ENCODE peak calls at places on chromosome 18, in nine cellular contexts. One of them, this sample, is unnamed.
A peak's percentile ranks its signal among the peaks of the same experiment; 100 is the strongest.

GRCh38 chr18:25350561-25351201 is 1.3 kb downstream of the ZNF521 start:
- DNase-seq in CD4-positive, alpha-beta memory T cell: no peak
- DNase-seq in astrocyte of the spinal cord: peak; percentile 56
- DNase-seq in CD8-positive, alpha-beta T cell: no peak
- DNase-seq in mucosa of descending colon: peak; percentile 37
- DNase-seq in PC-3: no peak
- DNase-seq in AG04449: no peak
- DNase-seq in brain microvascular endothelial cell: peak; percentile 9
- DNase-seq in CD4-positive, CD25-positive, alpha-beta regulatory T cell: no peak
- DNase-seq in this sample: peak; percentile 30

GRCh38 chr18:45920367-45920766 is 46.8 kb downstream of the EPG5 start:
- DNase-seq in CD4-positive, alpha-beta memory T cell: no peak
- DNase-seq in astrocyte of the spinal cord: peak; percentile 64
- DNase-seq in CD8-positive, alpha-beta T cell: no peak
- DNase-seq in mucosa of descending colon: peak; percentile 71
- DNase-seq in PC-3: peak; percentile 60
- DNase-seq in AG04449: peak; percentile 14
- DNase-seq in brain microvascular endothelial cell: peak; percentile 30
- DNase-seq in CD4-positive, CD25-positive, alpha-beta regulatory T cell: no peak
- DNase-seq in this sample: no peak

GRCh38 chr18:67266591-67267237 is 249.8 kb downstream of the DSEL start:
- DNase-seq in CD4-positive, alpha-beta memory T cell: no peak
- DNase-seq in astrocyte of the spinal cord: peak; percentile 57
- DNase-seq in CD8-positive, alpha-beta T cell: no peak
- DNase-seq in mucosa of descending colon: no peak
- DNase-seq in PC-3: peak; percentile 75
- DNase-seq in AG04449: no peak
- DNase-seq in brain microvascular endothelial cell: peak; percentile 35
- DNase-seq in CD4-positive, CD25-positive, alpha-beta regulatory T cell: no peak
- DNase-seq in this sample: no peak

GRCh38 chr18:48100712-48101165 is 170.3 kb upstream of the SMAD2 start:
- DNase-seq in CD4-positive, alpha-beta memory T cell: no peak
- DNase-seq in astrocyte of the spinal cord: no peak
- DNase-seq in CD8-positive, alpha-beta T cell: no peak
- DNase-seq in mucosa of descending colon: no peak
- DNase-seq in PC-3: no peak
- DNase-seq in AG04449: no peak
- DNase-seq in brain microvascular endothelial cell: no peak
- DNase-seq in CD4-positive, CD25-positive, alpha-beta regulatory T cell: no peak
- DNase-seq in this sample: no peak

GRCh38 chr18:44781890-44782289 is 101.2 kb downstream of the SETBP1 start:
- DNase-seq in CD4-positive, alpha-beta memory T cell: no peak
- DNase-seq in astrocyte of the spinal cord: peak; percentile 80
- DNase-seq in CD8-positive, alpha-beta T cell: no peak
- DNase-seq in mucosa of descending colon: no peak
- DNase-seq in PC-3: no peak
- DNase-seq in AG04449: peak; percentile 47
- DNase-seq in brain microvascular endothelial cell: peak; percentile 55
- DNase-seq in CD4-positive, CD25-positive, alpha-beta regulatory T cell: no peak
- DNase-seq in this sample: no peak

GRCh38 chr18:69840445-69840844 is 107.2 kb downstream of the CD226 start:
- DNase-seq in CD4-positive, alpha-beta memory T cell: no peak
- DNase-seq in astrocyte of the spinal cord: peak; percentile 48
- DNase-seq in CD8-positive, alpha-beta T cell: no peak
- DNase-seq in mucosa of descending colon: no peak
- DNase-seq in PC-3: no peak
- DNase-seq in AG04449: no peak
- DNase-seq in brain microvascular endothelial cell: peak; percentile 64
- DNase-seq in CD4-positive, CD25-positive, alpha-beta regulatory T cell: no peak
- DNase-seq in this sample: no peak

GRCh38 chr18:79944126-79944731 is 7.2 kb downstream of the SLC66A2 start:
- DNase-seq in CD4-positive, alpha-beta memory T cell: no peak
- DNase-seq in astrocyte of the spinal cord: peak; percentile 69
- DNase-seq in CD8-positive, alpha-beta T cell: no peak
- DNase-seq in mucosa of descending colon: peak; percentile 58
- DNase-seq in PC-3: no peak
- DNase-seq in AG04449: no peak
- DNase-seq in brain microvascular endothelial cell: no peak
- DNase-seq in CD4-positive, CD25-positive, alpha-beta regulatory T cell: no peak
- DNase-seq in this sample: peak; percentile 77

GRCh38 chr18:10057808-10058791 is 144.3 kb downstream of the VAPA start:
- DNase-seq in CD4-positive, alpha-beta memory T cell: no peak
- DNase-seq in astrocyte of the spinal cord: peak; percentile 80
- DNase-seq in CD8-positive, alpha-beta T cell: no peak
- DNase-seq in mucosa of descending colon: no peak
- DNase-seq in PC-3: peak; percentile 70
- DNase-seq in AG04449: peak; percentile 56
- DNase-seq in brain microvascular endothelial cell: peak; percentile 59
- DNase-seq in CD4-positive, CD25-positive, alpha-beta regulatory T cell: no peak
- DNase-seq in this sample: no peak

GRCh38 chr18:12352188-12352587 is 24.8 kb downstream of the AFG3L2 start:
- DNase-seq in CD4-positive, alpha-beta memory T cell: no peak
- DNase-seq in astrocyte of the spinal cord: no peak
- DNase-seq in CD8-positive, alpha-beta T cell: no peak
- DNase-seq in mucosa of descending colon: no peak
- DNase-seq in PC-3: no peak
- DNase-seq in AG04449: no peak
- DNase-seq in brain microvascular endothelial cell: no peak
- DNase-seq in CD4-positive, CD25-positive, alpha-beta regulatory T cell: no peak
- DNase-seq in this sample: no peak

DNA sequence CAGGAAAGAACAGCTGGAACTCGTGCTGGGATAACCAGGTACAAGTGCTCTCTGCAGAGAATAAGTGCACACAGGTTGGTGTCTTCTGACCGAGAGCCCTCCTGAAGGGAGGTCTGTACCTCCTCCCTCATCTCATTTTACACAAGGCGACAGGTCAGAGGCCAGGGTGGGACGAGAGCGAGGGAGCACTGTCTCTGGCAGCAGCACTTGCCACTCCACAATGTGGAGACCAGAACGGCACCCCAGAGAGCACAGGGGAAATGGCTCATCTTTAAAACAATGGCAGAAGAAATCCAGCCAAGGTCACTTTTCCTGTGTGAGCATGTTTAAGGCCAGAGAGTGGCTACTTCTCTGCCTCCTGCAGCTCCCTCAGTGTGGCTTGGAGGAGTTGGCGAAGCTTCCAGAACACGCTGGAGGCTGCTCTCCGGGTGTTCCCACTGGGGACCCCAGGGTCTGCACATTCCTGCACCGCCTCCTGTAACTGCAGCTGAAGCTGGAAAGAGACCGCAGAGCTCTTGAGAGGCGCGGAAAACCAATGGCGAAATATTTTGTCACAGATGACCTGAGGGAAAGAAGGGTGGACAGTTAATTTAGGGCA is 20.9 kb downstream of the DIPK1C start:
- DNase-seq in CD4-positive, alpha-beta memory T cell: no peak
- DNase-seq in astrocyte of the spinal cord: no peak
- DNase-seq in CD8-positive, alpha-beta T cell: no peak
- DNase-seq in mucosa of descending colon: no peak
- DNase-seq in PC-3: no peak
- DNase-seq in AG04449: no peak
- DNase-seq in brain microvascular endothelial cell: no peak
- DNase-seq in CD4-positive, CD25-positive, alpha-beta regulatory T cell: no peak
- DNase-seq in this sample: no peak
- H3K4me3 ChIP-seq in CD4-positive, alpha-beta memory T cell: no peak overlapping the region
- H3K4me3 ChIP-seq in astrocyte of the spinal cord: no peak overlapping the region
- H3K4me3 ChIP-seq in CD8-positive, alpha-beta T cell: no peak overlapping the region
- H3K4me3 ChIP-seq in mucosa of descending colon: no peak overlapping the region
- H3K4me3 ChIP-seq in PC-3: no peak overlapping the region
- H3K4me3 ChIP-seq in AG04449: no peak overlapping the region
- H3K4me3 ChIP-seq in brain microvascular endothelial cell: no peak overlapping the region
- H3K4me3 ChIP-seq in CD4-positive, CD25-positive, alpha-beta regulatory T cell: no peak overlapping the region
- H3K4me3 ChIP-seq in this sample: no peak overlapping the region

GRCh38 chr18:74172697-74173433 is 24.5 kb downstream of the TIMM21 start:
- DNase-seq in CD4-positive, alpha-beta memory T cell: no peak
- DNase-seq in astrocyte of the spinal cord: no peak
- DNase-seq in CD8-positive, alpha-beta T cell: no peak
- DNase-seq in mucosa of descending colon: no peak
- DNase-seq in PC-3: no peak
- DNase-seq in AG04449: no peak
- DNase-seq in brain microvascular endothelial cell: no peak
- DNase-seq in CD4-positive, CD25-positive, alpha-beta regulatory T cell: no peak
- DNase-seq in this sample: no peak

GRCh38 chr18:74173434-74173750 is 25.1 kb downstream of the TIMM21 start:
- DNase-seq in CD4-positive, alpha-beta memory T cell: no peak
- DNase-seq in astrocyte of the spinal cord: no peak
- DNase-seq in CD8-positive, alpha-beta T cell: no peak
- DNase-seq in mucosa of descending colon: no peak
- DNase-seq in PC-3: no peak
- DNase-seq in AG04449: no peak
- DNase-seq in brain microvascular endothelial cell: no peak
- DNase-seq in CD4-positive, CD25-positive, alpha-beta regulatory T cell: no peak
- DNase-seq in this sample: no peak

GRCh38 chr18:74175658-74176057 is 27.3 kb downstream of the TIMM21 start:
- DNase-seq in CD4-positive, alpha-beta memory T cell: no peak
- DNase-seq in astrocyte of the spinal cord: no peak
- DNase-seq in CD8-positive, alpha-beta T cell: no peak
- DNase-seq in mucosa of descending colon: no peak
- DNase-seq in PC-3: no peak
- DNase-seq in AG04449: no peak
- DNase-seq in brain microvascular endothelial cell: no peak
- DNase-seq in CD4-positive, CD25-positive, alpha-beta regulatory T cell: no peak
- DNase-seq in this sample: no peak

GRCh38 chr18:74166397-74166796 is 18.1 kb downstream of the TIMM21 start:
- DNase-seq in CD4-positive, alpha-beta memory T cell: no peak
- DNase-seq in astrocyte of the spinal cord: no peak
- DNase-seq in CD8-positive, alpha-beta T cell: no peak
- DNase-seq in mucosa of descending colon: no peak
- DNase-seq in PC-3: no peak
- DNase-seq in AG04449: no peak
- DNase-seq in brain microvascular endothelial cell: no peak
- DNase-seq in CD4-positive, CD25-positive, alpha-beta regulatory T cell: no peak
- DNase-seq in this sample: no peak

DNA sequence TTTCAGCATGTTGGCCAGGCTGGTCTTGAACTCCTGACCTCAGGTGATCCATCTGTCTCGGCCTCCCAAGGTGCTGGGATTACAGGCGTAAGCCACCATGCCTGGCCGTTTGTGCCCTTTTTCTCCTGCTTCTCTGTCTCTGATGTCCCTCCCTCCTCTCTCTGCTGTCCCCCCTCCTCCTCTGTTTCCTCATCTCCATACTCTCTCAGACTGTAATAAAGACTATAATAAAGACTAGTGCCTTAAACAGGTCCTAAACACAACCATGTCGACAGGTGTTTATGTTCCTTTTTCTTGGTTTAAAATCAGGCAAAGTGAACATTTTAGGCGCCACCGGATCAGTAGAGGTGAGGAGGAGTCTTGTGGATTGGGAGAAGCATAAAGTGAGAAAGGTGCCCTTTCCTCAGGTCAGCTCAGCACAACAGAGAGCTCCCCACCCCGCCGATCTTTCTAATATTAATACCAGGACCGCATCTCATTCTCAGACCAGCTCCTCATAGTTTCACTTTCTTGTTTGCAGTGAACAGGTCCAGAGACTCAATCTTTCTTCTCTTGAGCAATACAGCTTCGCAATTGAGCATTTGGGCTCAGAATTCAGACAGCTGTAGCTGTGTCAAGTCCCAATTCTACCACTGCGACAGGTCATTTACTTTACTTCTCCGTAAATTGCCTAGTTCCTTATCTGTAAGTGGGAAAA is 23.7 kb downstream of the TIMM21 start:
- DNase-seq in CD4-positive, alpha-beta memory T cell: no peak
- DNase-seq in astrocyte of the spinal cord: no peak
- DNase-seq in CD8-positive, alpha-beta T cell: no peak
- DNase-seq in mucosa of descending colon: no peak
- DNase-seq in PC-3: no peak
- DNase-seq in AG04449: no peak
- DNase-seq in brain microvascular endothelial cell: no peak
- DNase-seq in CD4-positive, CD25-positive, alpha-beta regulatory T cell: no peak
- DNase-seq in this sample: no peak
- H3K4me3 ChIP-seq in CD4-positive, alpha-beta memory T cell: no peak overlapping the region
- H3K4me3 ChIP-seq in astrocyte of the spinal cord: no peak overlapping the region
- H3K4me3 ChIP-seq in CD8-positive, alpha-beta T cell: no peak overlapping the region
- H3K4me3 ChIP-seq in mucosa of descending colon: no peak overlapping the region
- H3K4me3 ChIP-seq in PC-3: peak overlapping the region; percentile 53
- H3K4me3 ChIP-seq in AG04449: no peak overlapping the region
- H3K4me3 ChIP-seq in brain microvascular endothelial cell: no peak overlapping the region
- H3K4me3 ChIP-seq in CD4-positive, CD25-positive, alpha-beta regulatory T cell: peak overlapping the region; percentile 57
- H3K4me3 ChIP-seq in this sample: no peak overlapping the region

GRCh38 chr18:52874774-52875173 is 534.8 kb downstream of the DCC start:
- DNase-seq in CD4-positive, alpha-beta memory T cell: no peak
- DNase-seq in astrocyte of the spinal cord: no peak
- DNase-seq in CD8-positive, alpha-beta T cell: no peak
- DNase-seq in mucosa of descending colon: no peak
- DNase-seq in PC-3: no peak
- DNase-seq in AG04449: no peak
- DNase-seq in brain microvascular endothelial cell: no peak
- DNase-seq in CD4-positive, CD25-positive, alpha-beta regulatory T cell: no peak
- DNase-seq in this sample: no peak

GRCh38 chr18:52869349-52869923 is 529.4 kb downstream of the DCC start:
- DNase-seq in CD4-positive, alpha-beta memory T cell: no peak
- DNase-seq in astrocyte of the spinal cord: no peak
- DNase-seq in CD8-positive, alpha-beta T cell: no peak
- DNase-seq in mucosa of descending colon: no peak
- DNase-seq in PC-3: no peak
- DNase-seq in AG04449: no peak
- DNase-seq in brain microvascular endothelial cell: no peak
- DNase-seq in CD4-positive, CD25-positive, alpha-beta regulatory T cell: no peak
- DNase-seq in this sample: no peak

GRCh38 chr18:52875711-52876110 is 535.7 kb downstream of the DCC start:
- DNase-seq in CD4-positive, alpha-beta memory T cell: no peak
- DNase-seq in astrocyte of the spinal cord: no peak
- DNase-seq in CD8-positive, alpha-beta T cell: no peak
- DNase-seq in mucosa of descending colon: no peak
- DNase-seq in PC-3: no peak
- DNase-seq in AG04449: no peak
- DNase-seq in brain microvascular endothelial cell: no peak
- DNase-seq in CD4-positive, CD25-positive, alpha-beta regulatory T cell: no peak
- DNase-seq in this sample: no peak

GRCh38 chr18:52869942-52870907 is 530.2 kb downstream of the DCC start:
- DNase-seq in CD4-positive, alpha-beta memory T cell: no peak
- DNase-seq in astrocyte of the spinal cord: no peak
- DNase-seq in CD8-positive, alpha-beta T cell: no peak
- DNase-seq in mucosa of descending colon: no peak
- DNase-seq in PC-3: no peak
- DNase-seq in AG04449: no peak
- DNase-seq in brain microvascular endothelial cell: no peak
- DNase-seq in CD4-positive, CD25-positive, alpha-beta regulatory T cell: no peak
- DNase-seq in this sample: no peak
- H3K4me3 ChIP-seq in CD4-positive, alpha-beta memory T cell: no peak overlapping the region
- H3K4me3 ChIP-seq in astrocyte of the spinal cord: no peak overlapping the region
- H3K4me3 ChIP-seq in CD8-positive, alpha-beta T cell: no peak overlapping the region
- H3K4me3 ChIP-seq in mucosa of descending colon: no peak overlapping the region
- H3K4me3 ChIP-seq in PC-3: no peak overlapping the region
- H3K4me3 ChIP-seq in AG04449: no peak overlapping the region
- H3K4me3 ChIP-seq in brain microvascular endothelial cell: no peak overlapping the region
- H3K4me3 ChIP-seq in CD4-positive, CD25-positive, alpha-beta regulatory T cell: no peak overlapping the region
- H3K4me3 ChIP-seq in this sample: no peak overlapping the region

DNA sequence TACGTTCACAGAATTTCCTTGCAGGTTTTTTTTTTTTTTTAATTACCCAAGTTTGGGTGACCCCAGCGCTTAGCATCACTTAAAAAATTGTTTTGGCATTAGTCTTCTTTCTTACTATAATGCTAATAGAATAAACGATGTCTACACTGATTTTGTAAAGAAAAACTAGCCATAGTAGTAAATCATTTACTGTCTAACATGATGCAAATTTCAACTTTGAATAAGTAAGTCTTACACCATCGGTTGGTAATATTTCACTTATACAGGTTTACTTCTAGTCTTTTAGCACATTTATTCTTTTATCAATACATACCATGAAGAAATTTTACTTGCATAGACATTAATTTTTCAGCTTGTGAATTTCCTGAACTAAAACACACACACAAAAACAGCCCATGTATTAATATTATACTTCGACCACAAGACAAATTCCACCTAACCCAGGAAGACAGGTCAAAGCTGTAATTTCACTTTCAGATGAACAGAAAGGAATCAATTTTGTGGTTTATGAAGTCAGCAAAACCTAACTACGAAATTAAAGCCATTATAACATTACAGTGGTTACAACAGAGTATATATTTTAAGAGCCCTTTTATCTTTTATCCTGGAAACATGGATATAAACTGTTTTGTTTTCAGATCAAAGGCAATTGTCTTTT is 1.9 kb downstream of the YES1 start:
- DNase-seq in CD4-positive, alpha-beta memory T cell: peak; percentile 20
- DNase-seq in astrocyte of the spinal cord: peak; percentile 19
- DNase-seq in CD8-positive, alpha-beta T cell: no peak
- DNase-seq in mucosa of descending colon: no peak
- DNase-seq in PC-3: no peak
- DNase-seq in AG04449: no peak
- DNase-seq in brain microvascular endothelial cell: no peak
- DNase-seq in CD4-positive, CD25-positive, alpha-beta regulatory T cell: no peak
- DNase-seq in this sample: no peak
- H3K4me3 ChIP-seq in CD4-positive, alpha-beta memory T cell: peak overlapping the region; percentile 6
- H3K4me3 ChIP-seq in astrocyte of the spinal cord: peak overlapping the region; percentile 98
- H3K4me3 ChIP-seq in CD8-positive, alpha-beta T cell: peak overlapping the region; percentile 80
- H3K4me3 ChIP-seq in mucosa of descending colon: no peak overlapping the region
- H3K4me3 ChIP-seq in PC-3: peak overlapping the region; percentile 100
- H3K4me3 ChIP-seq in AG04449: no peak overlapping the region
- H3K4me3 ChIP-seq in brain microvascular endothelial cell: no peak overlapping the region
- H3K4me3 ChIP-seq in CD4-positive, CD25-positive, alpha-beta regulatory T cell: peak overlapping the region; percentile 91
- H3K4me3 ChIP-seq in this sample: no peak overlapping the region

This sample was measured in Jurkat, Clone E6-1.